ENCODE peak calls at places on chromosomes 2 and 18, in five cellular contexts. One of them, this sample, is unnamed.

GRCh38 chr2:112644933-112645395 is 775 bp upstream of the SLC20A1 start:
- DNase-seq in BE2C: no peak
- DNase-seq in spleen: no peak
- DNase-seq in NAMALWA: no peak
- DNase-seq in KBM-7: no peak
- DNase-seq in this sample: no peak

GRCh38 chr18:3283253-3283863 is 21.4 kb downstream of the MYL12B start:
- DNase-seq in BE2C: no peak
- DNase-seq in spleen: no peak
- DNase-seq in NAMALWA: no peak
- DNase-seq in KBM-7: no peak
- DNase-seq in this sample: no peak

GRCh38 chr2:148802448-148803220 is 72.4 kb upstream of the KIF5C start:
- DNase-seq in BE2C: no peak
- DNase-seq in spleen: no peak
- DNase-seq in NAMALWA: no peak
- DNase-seq in KBM-7: no peak
- DNase-seq in this sample: no peak

GRCh38 chr2:237324446-237325236 is 89.3 kb downstream of the COL6A3 start:
- DNase-seq in BE2C: peak; percentile 74
- DNase-seq in spleen: no peak
- DNase-seq in NAMALWA: no peak
- DNase-seq in KBM-7: no peak
- DNase-seq in this sample: peak; percentile 96

GRCh38 chr18:52343138-52343537 is 3.1 kb downstream of the DCC start:
- DNase-seq in BE2C: no peak
- DNase-seq in spleen: no peak
- DNase-seq in NAMALWA: no peak
- DNase-seq in KBM-7: no peak
- DNase-seq in this sample: no peak

GRCh38 chr2:30321466-30321865 is 90.1 kb downstream of the LBH start:
- DNase-seq in BE2C: no peak
- DNase-seq in spleen: no peak
- DNase-seq in NAMALWA: no peak
- DNase-seq in KBM-7: no peak
- DNase-seq in this sample: no peak

GRCh38 chr18:49813071-49813320 is 337 bp downstream of the ACAA2 start:
- DNase-seq in BE2C: peak; percentile 25
- DNase-seq in spleen: peak; percentile 85
- DNase-seq in NAMALWA: peak; percentile 45
- DNase-seq in KBM-7: no peak
- DNase-seq in this sample: peak; percentile 71

GRCh38 chr2:26245231-26245732 is 543 bp downstream of the HADHB start:
- DNase-seq in BE2C: peak; percentile 35
- DNase-seq in spleen: peak; percentile 87
- DNase-seq in NAMALWA: peak; percentile 69
- DNase-seq in KBM-7: peak; percentile 68
- DNase-seq in this sample: peak; percentile 69

This sample was measured in sigmoid colon.